ENCODE peak calls at places on chromosomes 16 and 17, in eight cellular contexts. J, T, I, M, N, V, G and X are unnamed samples.

GRCh38 chr17:31697838-31698237 is 161.2 kb downstream of the COPRS start:
- DNase-seq in T (no peak), V (no peak), J (no peak), G (no peak), N (no peak), I (no peak), M (no peak), X (no peak)

GRCh38 chr16:89484923-89485679 is 5.3 kb downstream of the ANKRD11 start:
- DNase-seq in N (no peak), I (peak), M (no peak), V (no peak), T (no peak), J (peak), G (no peak), X (no peak)

GRCh38 chr17:35612924-35613521 is 25.9 kb downstream of the AP2B1 start:
- DNase-seq in V (peak), M (no peak), T (peak), N (peak), G (peak), J (peak), I (peak), X (peak)

GRCh38 chr17:49588726-49589555 is 13.3 kb downstream of the NXPH3 start:
- DNase-seq in J (peak), G (no peak), I (peak), V (peak), M (no peak), T (no peak), N (peak), X (no peak)

GRCh38 chr17:66399441-66399840 is 97.0 kb downstream of the PRKCA start:
- DNase-seq in J (no peak), V (no peak), I (no peak), T (no peak), G (no peak), N (no peak), M (no peak), X (no peak)

GRCh38 chr16:87382023-87382785 is 1.4 kb downstream of the FBXO31 start:
- DNase-seq in I (no peak), N (no peak), J (peak), M (no peak), T (no peak), V (no peak), G (no peak), X (peak)

GRCh38 chr16:78461087-78461486 is 361.6 kb downstream of the WWOX start:
- DNase-seq in J (no peak), M (no peak), T (no peak), V (no peak), G (no peak), I (no peak), N (no peak), X (no peak)

GRCh38 chr16:69890114-69890890 is 60.8 kb upstream of the CLEC18A start:
- DNase-seq in T (peak), I (no peak), V (no peak), J (no peak), G (no peak), M (peak), N (peak), X (peak)

GRCh38 chr17:32259596-32259995 is 6.0 kb upstream of the RHBDL3 start:
- DNase-seq in G (no peak), M (no peak), T (no peak), V (peak), N (peak), I (peak), J (no peak), X (no peak)

GRCh38 chr17:42676424-42677011 is at the start of gene PLEKHH3:
- DNase-seq in G (no peak), T (no peak), N (no peak), J (no peak), I (no peak), V (no peak), M (no peak), X (no peak)

GRCh38 chr17:62749926-62750325 is 58.2 kb downstream of the MARCHF10 start:
- DNase-seq in T (no peak), V (no peak), G (no peak), J (no peak), I (no peak), N (no peak), M (no peak), X (no peak)